ENCODE peak calls at places on chromosomes 11 and 22, in four cellular contexts. U, Q, E and H are unnamed samples.

GRCh38 chr22:35341090-35341874 is 39.6 kb upstream of the HMOX1 start:
- DNase-seq in U (no peak), Q (no peak), E (peak), H (no peak)

GRCh38 chr11:128738942-128739341 is 45.1 kb downstream of the FLI1 start:
- DNase-seq in U (no peak), Q (no peak), E (no peak), H (peak)

GRCh38 chr11:130246719-130247118 is 68.0 kb downstream of the ZBTB44 start:
- DNase-seq in U (no peak), Q (no peak), E (no peak), H (no peak)

GRCh38 chr11:65280646-65281045 is 18.9 kb downstream of the POLA2 start:
- DNase-seq in U (no peak), Q (no peak), E (no peak), H (no peak)

GRCh38 chr11:13606701-13607100 is 61.8 kb upstream of the FAR1 start:
- DNase-seq in U (no peak), Q (no peak), E (no peak), H (no peak)

GRCh38 chr22:36532466-36532865 is 3.5 kb upstream of the EIF3D start:
- DNase-seq in U (no peak), Q (no peak), E (no peak), H (no peak)

GRCh38 chr11:109734602-109735001 is 312.6 kb downstream of the C11orf87 start:
- DNase-seq in U (no peak), Q (no peak), E (no peak), H (no peak)

GRCh38 chr11:6587360-6587953 is 16.0 kb downstream of the RRP8 start:
- DNase-seq in U (no peak), Q (no peak), E (no peak), H (no peak)

GRCh38 chr11:64872790-64873488 is 5.5 kb downstream of the EHD1 start:
- DNase-seq in U (no peak), Q (no peak), E (peak), H (no peak)

GRCh38 chr11:74069146-74070046 is 60.5 kb upstream of the UCP3 start:
- DNase-seq in U (no peak), Q (no peak), E (no peak), H (no peak)

GRCh38 chr11:71951741-71952310 is 23.0 kb downstream of the RNF121 start:
- DNase-seq in U (no peak), Q (no peak), E (no peak), H (no peak)

GRCh38 chr11:66491315-66491935 is 11.2 kb downstream of the DPP3 start:
- DNase-seq in U (no peak), Q (no peak), E (no peak), H (no peak)

GRCh38 chr22:41998361-41999261 is at the start of gene WBP2NL:
- DNase-seq in U (peak), Q (peak), E (peak), H (no peak)

GRCh38 chr22:43723816-43724215 is 88.3 kb downstream of the EFCAB6 start:
- DNase-seq in U (no peak), Q (no peak), E (no peak), H (no peak)

GRCh38 chr22:38141574-38141973 is 31.1 kb upstream of the BAIAP2L2 start:
- DNase-seq in U (no peak), Q (no peak), E (no peak), H (no peak)

GRCh38 chr11:120057595-120058581 is 80.0 kb downstream of the TRIM29 start:
- DNase-seq in U (no peak), Q (no peak), E (no peak), H (no peak)